ENCODE peak calls at places on chromosomes 7 and 10, in seven cellular contexts. A, M, G, P, O, E and S are unnamed samples.

GRCh38 chr7:24705481-24705954 is 51.7 kb downstream of the GSDME start:
- DNase-seq in A (no peak), M (no peak), G (no peak), P (no peak), O (no peak), E (peak; percentile 44), S (no peak)

GRCh38 chr10:12608761-12609160 is 259.4 kb downstream of the CAMK1D start:
- DNase-seq in A (no peak), M (no peak), G (no peak), P (no peak), O (no peak), E (no peak), S (no peak)

GRCh38 chr7:28570113-28570969 is 158.0 kb downstream of the CREB5 start:
- DNase-seq in A (no peak), M (no peak), G (no peak), P (no peak), O (no peak), E (no peak), S (no peak)

GRCh38 chr7:119783799-119784198 is 489.2 kb upstream of the KCND2 start:
- DNase-seq in A (no peak), M (no peak), G (no peak), P (no peak), O (peak; percentile 18), E (no peak), S (no peak)

GRCh38 chr10:32151876-32152275 is 95.7 kb upstream of the KIF5B start:
- DNase-seq in A (no peak), M (no peak), G (no peak), P (no peak), O (no peak), E (no peak), S (no peak)

GRCh38 chr10:83984256-83984640 is 155.1 kb upstream of the GHITM start:
- DNase-seq in A (no peak), M (no peak), G (no peak), P (no peak), O (no peak), E (no peak), S (no peak)

GRCh38 chr7:89623018-89623672 is 531.1 kb upstream of the STEAP1 start:
- DNase-seq in A (peak; percentile 37), M (peak; percentile 23), G (peak; percentile 3), P (peak; percentile 41), O (peak; percentile 18), E (peak; percentile 45), S (peak; percentile 5)

GRCh38 chr10:3963191-3963673 is 178.2 kb upstream of the KLF6 start:
- DNase-seq in A (no peak), M (no peak), G (no peak), P (no peak), O (no peak), E (no peak), S (peak; percentile 28)

GRCh38 chr7:135933509-135934188 is 43.5 kb downstream of the MTPN start:
- DNase-seq in A (no peak), M (no peak), G (no peak), P (no peak), O (peak; percentile 74), E (no peak), S (no peak)

GRCh38 chr10:124743188-124744046 is 761 bp downstream of the FAM53B start:
- DNase-seq in A (peak; percentile 74), M (no peak), G (no peak), P (no peak), O (peak; percentile 46), E (peak; percentile 71), S (peak; percentile 31)

GRCh38 chr10:23157691-23158369 is 34.3 kb upstream of the PTF1A start:
- DNase-seq in A (peak; percentile 70), M (peak; percentile 41), G (no peak), P (peak; percentile 63), O (peak; percentile 55), E (no peak), S (peak; percentile 60)

GRCh38 chr7:158055726-158056510 is 531.7 kb downstream of the PTPRN2 start:
- DNase-seq in A (no peak), M (no peak), G (no peak), P (no peak), O (no peak), E (no peak), S (no peak)

GRCh38 chr7:34354906-34355305 is 303.1 kb upstream of the NPSR1 start:
- DNase-seq in A (no peak), M (no peak), G (no peak), P (no peak), O (no peak), E (no peak), S (no peak)

GRCh38 chr10:38070501-38070900 is 23.6 kb upstream of the ZNF37A start:
- DNase-seq in A (no peak), M (no peak), G (no peak), P (no peak), O (no peak), E (no peak), S (no peak)

GRCh38 chr7:151844080-151844827 is 32.7 kb downstream of the PRKAG2 start:
- DNase-seq in A (no peak), M (no peak), G (no peak), P (peak; percentile 90), O (no peak), E (no peak), S (no peak)

GRCh38 chr10:89095701-89096391 is 105.2 kb downstream of the FAS start:
- DNase-seq in A (no peak), M (no peak), G (no peak), P (no peak), O (no peak), E (no peak), S (no peak)

GRCh38 chr10:48895198-48895720 is 44.4 kb downstream of the LRRC18 start:
- DNase-seq in A (no peak), M (no peak), G (no peak), P (no peak), O (no peak), E (no peak), S (no peak)

GRCh38 chr7:40597517-40597916 is 462.7 kb downstream of the SUGCT start:
- DNase-seq in A (no peak), M (no peak), G (no peak), P (peak; percentile 81), O (no peak), E (no peak), S (no peak)

GRCh38 chr7:156897673-156898072 is 4.7 kb upstream of the LMBR1 start:
- DNase-seq in A (no peak), M (no peak), G (no peak), P (no peak), O (no peak), E (no peak), S (no peak)

GRCh38 chr10:129968020-129968861 is 4.2 kb upstream of the EBF3 start:
- DNase-seq in A (peak; percentile 29), M (no peak), G (no peak), P (no peak), O (no peak), E (no peak), S (no peak)

GRCh38 chr10:129970404-129971364 is 6.6 kb upstream of the EBF3 start:
- DNase-seq in A (peak; percentile 44), M (no peak), G (no peak), P (no peak), O (no peak), E (no peak), S (no peak)

GRCh38 chr10:129969528-129970264 is 5.6 kb upstream of the EBF3 start:
- DNase-seq in A (peak; percentile 42), M (no peak), G (no peak), P (no peak), O (no peak), E (no peak), S (no peak)

GRCh38 chr10:129967579-129968019 is 3.5 kb upstream of the EBF3 start:
- DNase-seq in A (peak; percentile 20), M (no peak), G (no peak), P (no peak), O (no peak), E (peak; percentile 54), S (no peak)

GRCh38 chr10:129968937-129969527 is 5.0 kb upstream of the EBF3 start:
- DNase-seq in A (peak; percentile 89), M (no peak), G (no peak), P (peak; percentile 9), O (no peak), E (peak; percentile 93), S (no peak)
- TF ChIP-seq JUND in A (no peak), M (no peak), G (no peak), P (no peak), O (no peak), E (no peak), S (no peak)

DNA sequence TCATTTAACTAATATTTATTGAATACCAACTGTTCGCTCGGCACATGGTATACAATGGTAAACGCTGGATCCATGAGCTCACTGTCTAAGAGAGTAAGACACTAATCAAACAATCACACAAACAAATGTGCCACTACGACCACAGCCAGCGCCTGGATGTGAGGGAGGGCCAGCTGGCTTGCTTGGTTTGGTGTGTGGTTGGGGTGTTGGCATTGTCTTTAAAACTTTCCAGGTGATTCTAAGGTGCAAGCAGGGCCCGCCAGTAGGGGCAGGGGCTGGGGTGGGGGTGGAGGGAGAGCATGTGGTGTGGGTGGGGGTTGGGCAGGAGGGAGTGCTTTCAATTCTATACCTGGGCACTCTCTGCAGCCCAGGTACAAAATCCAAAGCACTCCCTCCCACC is 31.6 kb downstream of the ADRA2A start:
- DNase-seq in A (no peak), M (no peak), G (no peak), P (no peak), O (no peak), E (no peak), S (peak; percentile 29)
- TF ChIP-seq JUND in A (no peak), M (no peak), G (no peak), P (no peak), O (no peak), E (no peak), S (no peak)

GRCh38 chr7:71787513-71787912 is 624.6 kb downstream of the CALN1 start:
- DNase-seq in A (no peak), M (no peak), G (no peak), P (no peak), O (peak; percentile 17), E (no peak), S (no peak)
- TF ChIP-seq JUND in A (no peak), M (no peak), G (no peak), P (no peak), O (no peak), E (no peak), S (no peak)

GRCh38 chr10:62491597-62491996 is 117.4 kb downstream of the ZNF365 start:
- DNase-seq in A (no peak), M (no peak), G (no peak), P (peak; percentile 74), O (no peak), E (no peak), S (no peak)
- TF ChIP-seq JUND in A (no peak), M (no peak), G (no peak), P (no peak), O (no peak), E (no peak), S (no peak)

GRCh38 chr10:11263767-11264166 is 246.1 kb downstream of the CELF2 start:
- DNase-seq in A (no peak), M (no peak), G (no peak), P (no peak), O (no peak), E (no peak), S (no peak)
- TF ChIP-seq JUND in A (no peak), M (no peak), G (no peak), P (no peak), O (no peak), E (no peak), S (no peak)